ENCODE peak calls at places on chromosomes 11 and 22, in five cellular contexts. R is AG09309; U is stimulated activated naive CD4-positive, alpha-beta T cell treated with Interleukin-2 at 50 U/mL for 16 hours; K is NB4; X is ACHN. Q is an unnamed sample.

GRCh38 chr22:36728505-36728904 is 25.0 kb upstream of the CACNG2 start:
- DNase-seq in R (no peak), U (no peak), K (no peak), X (no peak), Q (peak)

GRCh38 chr11:36411202-36411640 is 98.9 kb downstream of the TRAF6 start:
- DNase-seq in R (no peak), U (no peak), K (peak), X (no peak), Q (no peak)

GRCh38 chr22:49569286-49570031 is 258.2 kb downstream of the BRD1 start:
- DNase-seq in R (no peak), U (no peak), K (no peak), X (no peak), Q (peak)

GRCh38 chr11:77195071-77195705 is 67.1 kb downstream of the MYO7A start:
- DNase-seq in R (no peak), U (no peak), K (no peak), X (no peak), Q (no peak)

GRCh38 chr11:78840190-78840589 is 265.5 kb upstream of the NARS2 start:
- DNase-seq in R (peak), U (no peak), K (no peak), X (no peak), Q (no peak)

GRCh38 chr22:42313804-42314581 is 43.5 kb upstream of the TCF20 start:
- DNase-seq in R (no peak), U (no peak), K (peak), X (peak), Q (peak)

GRCh38 chr11:116357769-116358544 is 414.8 kb downstream of the BUD13 start:
- DNase-seq in R (no peak), U (no peak), K (peak), X (no peak), Q (peak)

GRCh38 chr11:12281571-12282478 is 95.5 kb upstream of the PARVA start:
- DNase-seq in R (peak), U (peak), K (peak), X (peak), Q (peak)

Q was measured in H9.